ENCODE peak calls at places on chromosomes 12 and 14, in four cellular contexts. D, Y, B and G are unnamed samples. For H3K4me1, the result is how much of the 10 kb centered on the place peaks cover.

GRCh38 chr12:111596985-111597730 is 2.0 kb downstream of the ATXN2 start:
- DNase-seq in D (peak), B (peak), Y (peak), G (peak)

GRCh38 chr12:102634216-102634615 is 153.9 kb upstream of the IGF1 start:
- DNase-seq in B (no peak), Y (no peak), D (no peak), G (no peak)

GRCh38 chr14:100132903-100133510 is 26.4 kb downstream of the DEGS2 start:
- DNase-seq in B (no peak), D (no peak), Y (no peak), G (no peak)

GRCh38 chr12:70252832-70253231 is 9.6 kb downstream of the CNOT2 start:
- DNase-seq in D (no peak), Y (no peak), B (no peak), G (no peak)

GRCh38 chr12:645563-646071 is 17.6 kb downstream of the NINJ2 start:
- DNase-seq in Y (no peak), D (no peak), B (no peak), G (peak)

GRCh38 chr14:24297190-24297964 is 2.2 kb downstream of the DHRS1 start:
- DNase-seq in D (peak), B (no peak), Y (no peak), G (no peak)

GRCh38 chr12:58416211-58416610 is 474.8 kb downstream of the ATP23 start:
- DNase-seq in D (no peak), Y (no peak), B (no peak), G (no peak)

GRCh38 chr14:104868060-104868740 is 3.1 kb downstream of the CEP170B start:
- DNase-seq in D (no peak), Y (no peak), B (no peak), G (no peak)

GRCh38 chr14:51732494-51733080 is 80.9 kb downstream of the FRMD6 start:
- DNase-seq in B (no peak), D (no peak), Y (no peak), G (no peak)

GRCh38 chr14:95679995-95680735 is 6.1 kb upstream of the TCL1B start:
- DNase-seq in B (no peak), Y (peak), D (no peak), G (no peak)

GRCh38 chr14:104346112-104346462 is 207.7 kb downstream of the KIF26A start:
- DNase-seq in Y (peak), D (no peak), B (no peak), G (peak)

GRCh38 chr14:79280400-79280670 is 931.0 kb downstream of the DIO2 start:
- DNase-seq in B (no peak), Y (no peak), D (no peak), G (no peak)
- H3K4me3 ChIP-seq in B (peak), Y (peak), D (peak), G (peak)

GRCh38 chr12:96212456-96213375 is 18.5 kb downstream of the ELK3 start:
- DNase-seq in D (no peak), Y (no peak), B (no peak), G (no peak)
- H3K4me1 ChIP-seq in D (under half), Y (half or more), B (under half), G (under half)

DNA sequence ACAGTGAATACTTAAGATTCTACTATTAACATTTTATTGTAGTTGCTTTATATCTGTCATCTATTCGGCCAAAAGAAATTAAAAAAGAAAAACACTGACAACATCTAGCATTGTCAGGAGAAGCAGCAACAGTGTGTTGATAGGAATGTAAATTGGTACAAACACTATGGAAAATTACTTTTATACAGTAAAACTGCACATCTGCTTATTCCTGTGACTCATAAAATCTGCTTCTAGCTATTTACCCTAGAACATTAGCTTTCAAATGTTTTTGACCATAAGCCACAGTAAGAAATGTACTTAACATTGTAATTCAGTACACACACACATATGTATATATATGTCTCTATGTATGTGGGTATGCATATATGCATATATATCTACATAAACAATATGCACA is 278.9 kb upstream of the GARIN2 start:
- DNase-seq in B (no peak), D (no peak), Y (no peak), G (no peak)
- TF ChIP-seq EP300 in B (no peak), D (no peak), Y (no peak), G (no peak)

GRCh38 chr12:54017027-54017788 is 8.4 kb downstream of the HOXC8 start:
- DNase-seq in B (no peak), Y (no peak), D (peak), G (no peak)

GRCh38 chr12:54017845-54018607 is 9.2 kb downstream of the HOXC8 start:
- DNase-seq in Y (peak), D (peak), B (peak), G (peak)

GRCh38 chr12:54019111-54019811 is 9.0 kb upstream of the HOXC6 start:
- DNase-seq in D (no peak), B (no peak), Y (no peak), G (peak)

GRCh38 chr12:54019924-54020586 is 8.2 kb upstream of the HOXC6 start:
- DNase-seq in D (no peak), Y (no peak), B (no peak), G (peak)

DNA sequence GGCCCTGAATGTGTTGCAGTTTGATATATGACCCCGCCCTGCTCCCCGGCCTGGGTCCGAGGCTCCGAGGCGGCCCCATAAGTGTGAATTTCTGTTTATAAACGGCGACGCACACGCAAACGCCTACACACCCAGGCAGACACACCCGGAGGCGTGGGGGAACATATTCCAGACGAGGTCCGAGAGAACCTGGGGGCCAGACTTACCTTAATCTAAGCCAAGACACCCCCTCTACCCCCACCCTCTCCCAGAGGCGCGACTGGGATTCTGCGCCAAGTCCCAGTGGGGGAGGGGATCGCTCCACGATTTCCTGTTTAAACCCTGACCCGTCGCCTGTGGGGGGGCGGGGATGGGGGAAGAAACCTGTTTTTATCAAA is 9.6 kb upstream of the HOXC6 start:
- DNase-seq in Y (no peak), B (no peak), D (peak), G (peak)
- H3K4me3 ChIP-seq in Y (peak), B (no peak), D (peak), G (peak)